ENCODE peak calls at places on chromosome 9, in four cellular contexts. K, F, B and R are unnamed samples.

GRCh38 chr9:135517407-135517822 is 3.8 kb upstream of the LCN1 start:
- DNase-seq in F (no peak), B (no peak), K (no peak), R (no peak)

GRCh38 chr9:121692606-121693505 is 41.4 kb downstream of the DAB2IP start:
- DNase-seq in K (no peak), F (no peak), B (no peak), R (peak; percentile 86)

GRCh38 chr9:36937346-36937745 is 96.7 kb downstream of the PAX5 start:
- DNase-seq in B (no peak), K (no peak), F (no peak), R (no peak)

GRCh38 chr9:114811969-114812636 is 6.3 kb upstream of the TNFSF15 start:
- DNase-seq in K (no peak), F (no peak), B (no peak), R (no peak)

GRCh38 chr9:77816641-77817341 is 168.7 kb upstream of the GNA14 start:
- DNase-seq in B (no peak), F (no peak), K (no peak), R (no peak)

GRCh38 chr9:69951411-69951810 is 92.2 kb upstream of the MAMDC2 start:
- DNase-seq in K (no peak), F (no peak), B (no peak), R (no peak)

GRCh38 chr9:131625388-131625787 is 80.1 kb downstream of the PRRT1B start:
- DNase-seq in B (no peak), K (no peak), F (no peak), R (no peak)

GRCh38 chr9:13942695-13943094 is 371.2 kb downstream of the NFIB start:
- DNase-seq in F (no peak), B (no peak), K (no peak), R (no peak)

GRCh38 chr9:71685394-71685793 is 82.9 kb downstream of the CEMIP2 start:
- DNase-seq in B (no peak), K (no peak), F (no peak), R (no peak)

GRCh38 chr9:68964765-68965164 is 49.1 kb downstream of the PRKACG start:
- DNase-seq in K (no peak), F (no peak), B (no peak), R (no peak)

GRCh38 chr9:33167949-33168535 is 906 bp upstream of the B4GALT1 start:
- DNase-seq in K (no peak), F (no peak), B (no peak), R (no peak)